ENCODE peak calls at places on chromosomes 4 and X, in four cellular contexts. J, P, I and G are unnamed samples.

GRCh38 chr4:100306018-100306417 is 115.8 kb upstream of the DDIT4L start:
- DNase-seq in J (no peak), P (no peak), I (peak), G (no peak)

GRCh38 chr4:188495169-188495568 is 355.9 kb downstream of the TRIML1 start:
- DNase-seq in J (no peak), P (no peak), I (no peak), G (no peak)

GRCh38 chr4:87973283-87974169 is 2.0 kb upstream of the SPP1 start:
- DNase-seq in P (peak), J (peak), I (peak), G (peak)

GRCh38 chrX:16712116-16712824 is at the start of gene CTPS2:
- DNase-seq in P (peak), J (peak), I (peak), G (peak)

GRCh38 chr4:1225272-1226166 is 23.4 kb downstream of the CTBP1 start:
- DNase-seq in I (no peak), P (no peak), J (no peak), G (no peak)

GRCh38 chr4:102578270-102578669 is 77.1 kb downstream of the NFKB1 start:
- DNase-seq in J (no peak), P (no peak), I (no peak), G (no peak)

GRCh38 chr4:73856518-73856917 is 3.4 kb downstream of the PF4V1 start:
- DNase-seq in J (no peak), P (no peak), I (peak), G (no peak)

GRCh38 chr4:101347267-101347556 is at the start of gene PPP3CA:
- DNase-seq in I (no peak), J (no peak), P (no peak), G (no peak)

GRCh38 chr4:98433608-98434198 is 172.5 kb downstream of the RAP1GDS1 start:
- DNase-seq in J (no peak), P (no peak), I (no peak), G (no peak)

GRCh38 chrX:75276666-75277065 is 2.8 kb downstream of the UPRT start:
- DNase-seq in J (no peak), I (no peak), P (no peak), G (no peak)

GRCh38 chr4:2798399-2799301 is 5.8 kb downstream of the SH3BP2 start:
- DNase-seq in I (no peak), J (no peak), P (no peak), G (peak)

GRCh38 chr4:169341490-169341889 is 70.7 kb upstream of the SH3RF1 start:
- DNase-seq in J (no peak), P (no peak), I (peak), G (no peak)